ENCODE peak calls at places on chromosomes 16 and 17, in six cellular contexts. T is AG04450; S is EL; R is CD4-positive, CD25-positive, alpha-beta regulatory T cell; Z is stimulated activated CD4-positive, alpha-beta T cell treated with anti-CD3 and anti-CD28 coated beads, Interleukin-2, amount 100 ng/mL, for 4 hours; Y is nephron progenitor cell. C is an unnamed sample.

GRCh38 chr17:350706-351435 is 1.7 kb downstream of the RPH3AL start:
- DNase-seq in Y (no peak), S (peak; percentile 46), R (no peak), T (no peak), Z (no peak), C (no peak)

GRCh38 chr17:37702605-37703004 is 42.3 kb downstream of the HNF1B start:
- DNase-seq in T (peak; percentile 41), Z (no peak), S (peak; percentile 87), R (no peak), Y (no peak), C (no peak)

GRCh38 chr16:30615358-30616076 is 5.3 kb upstream of the ZNF689 start:
- DNase-seq in S (peak; percentile 28), R (peak; percentile 52), T (no peak), Y (peak; percentile 58), Z (peak; percentile 29), C (peak; percentile 41)

GRCh38 chr16:57479043-57479421 is 7.3 kb downstream of the DOK4 start:
- DNase-seq in R (no peak), Z (no peak), S (no peak), Y (no peak), T (no peak), C (no peak)

GRCh38 chr16:84369105-84369504 is 767 bp downstream of the ATP2C2 start:
- DNase-seq in Y (no peak), T (no peak), S (no peak), Z (no peak), R (no peak), C (no peak)

GRCh38 chr17:13568746-13569739 is 32.7 kb downstream of the HS3ST3A1 start:
- DNase-seq in Y (peak; percentile 41), S (no peak), T (no peak), Z (no peak), R (no peak), C (no peak)

GRCh38 chr16:88869673-88869980 is 3.2 kb upstream of the PABPN1L start:
- DNase-seq in S (no peak), T (no peak), Y (no peak), R (no peak), Z (no peak), C (no peak)

GRCh38 chr17:77465358-77466041 is 324.7 kb downstream of the SEC14L1 start:
- DNase-seq in R (peak; percentile 61), S (peak; percentile 79), Y (no peak), T (no peak), Z (peak; percentile 76), C (peak; percentile 82)

GRCh38 chr17:43399839-43400328 is 1.1 kb downstream of the ARL4D start:
- DNase-seq in Y (no peak), S (no peak), R (no peak), T (no peak), Z (no peak), C (no peak)

GRCh38 chr17:48486557-48486956 is 44.3 kb downstream of the HOXB1 start:
- DNase-seq in T (peak; percentile 98), Z (no peak), S (peak; percentile 95), Y (no peak), R (no peak), C (no peak)

GRCh38 chr17:19238167-19238505 is 970 bp downstream of the EPN2 start:
- DNase-seq in S (peak; percentile 46), R (no peak), T (no peak), Y (peak; percentile 41), Z (no peak), C (peak; percentile 6)

GRCh38 chr16:75116081-75116910 is at the start of gene LDHD:
- DNase-seq in T (no peak), S (peak; percentile 57), Y (no peak), Z (no peak), R (no peak), C (no peak)

GRCh38 chr16:20675488-20676267 is 21.8 kb downstream of the ACSM1 start:
- DNase-seq in Y (no peak), Z (peak; percentile 9), T (no peak), R (no peak), S (no peak), C (peak; percentile 8)

GRCh38 chr17:38768417-38768816 is 15.9 kb downstream of the PSMB3 start:
- DNase-seq in S (no peak), Y (no peak), T (no peak), R (no peak), Z (no peak), C (no peak)

GRCh38 chr16:58345574-58346354 is 46.5 kb upstream of the GINS3 start:
- DNase-seq in S (no peak), Y (no peak), R (no peak), Z (no peak), T (no peak), C (no peak)

C was measured in activated CD4-positive, alpha-beta T cell treated with anti-CD3 and anti-CD28 coated beads for 4 hours.